ENCODE peak calls at places on chromosomes 6 and 20, in six cellular contexts. P is H1, J is GM12878, X is SK-N-SH, V is HepG2, Z is K562. R is an unnamed sample.

GRCh38 chr20:59221881-59222238 is 58.2 kb downstream of the ZNF831 start:
- DNase-seq in J (no peak), V (no peak), P (no peak), X (no peak), Z (no peak), R (no peak)

GRCh38 chr20:49877254-49877990 is 37.9 kb downstream of the SPATA2 start:
- DNase-seq in P (no peak), Z (no peak), V (no peak), X (no peak), J (no peak), R (no peak)

GRCh38 chr6:132520953-132521352 is 8.0 kb upstream of the STX7 start:
- DNase-seq in J (no peak), P (no peak), X (no peak), Z (no peak), V (no peak), R (no peak)

GRCh38 chr6:32427218-32427617 is 12.5 kb upstream of the HLA-DRA start:
- DNase-seq in J (no peak), X (no peak), P (no peak), V (peak; percentile 20), Z (no peak), R (no peak)

GRCh38 chr6:26594730-26595632 is 1.8 kb upstream of the ABT1 start:
- DNase-seq in J (no peak), Z (peak; percentile 59), X (peak; percentile 30), V (peak; percentile 58), P (peak; percentile 78), R (no peak)

GRCh38 chr6:136464874-136465273 is 85.3 kb downstream of the MAP7 start:
- DNase-seq in P (no peak), J (no peak), V (no peak), Z (no peak), X (no peak), R (no peak)

GRCh38 chr6:14294270-14294951 is 176.8 kb downstream of the CD83 start:
- DNase-seq in X (no peak), V (no peak), J (no peak), Z (no peak), P (no peak), R (no peak)

GRCh38 chr6:170178561-170179477 is 112.1 kb downstream of the DLL1 start:
- DNase-seq in V (no peak), P (no peak), X (peak; percentile 29), Z (no peak), J (no peak), R (no peak)

GRCh38 chr20:57090590-57091560 is 175.6 kb downstream of the BMP7 start:
- DNase-seq in Z (no peak), J (no peak), P (no peak), V (no peak), X (no peak), R (no peak)

GRCh38 chr6:142322504-142323198 is 20.8 kb downstream of the ADGRG6 start:
- DNase-seq in Z (no peak), V (no peak), P (no peak), J (no peak), X (no peak), R (no peak)

GRCh38 chr6:142325111-142325510 is 23.3 kb downstream of the ADGRG6 start:
- DNase-seq in J (no peak), P (no peak), X (no peak), Z (no peak), V (no peak), R (no peak)

GRCh38 chr6:142324111-142324510 is 22.3 kb downstream of the ADGRG6 start:
- DNase-seq in P (no peak), V (no peak), J (no peak), X (no peak), Z (no peak), R (no peak)

GRCh38 chr6:142322066-142322465 is 20.3 kb downstream of the ADGRG6 start:
- DNase-seq in V (no peak), Z (no peak), J (no peak), P (no peak), X (no peak), R (no peak)

DNA sequence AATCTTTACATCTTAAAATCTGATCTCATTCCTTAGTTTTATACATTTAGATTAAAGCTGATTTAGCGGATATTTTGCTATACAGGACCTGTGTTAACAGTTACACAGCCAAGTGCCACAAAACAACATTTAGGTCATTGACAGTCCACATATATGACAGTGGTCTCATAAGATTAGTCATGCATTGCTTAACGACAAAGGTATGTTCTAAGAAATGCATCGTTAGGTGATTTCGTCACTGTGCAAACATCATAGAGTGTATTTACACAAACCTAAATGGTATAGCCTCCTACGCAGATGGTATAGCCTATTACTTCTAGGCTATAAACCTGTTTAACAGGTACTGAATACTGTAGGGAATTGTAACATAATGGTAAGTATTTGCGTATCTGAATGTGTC is 21.6 kb downstream of the ADGRG6 start:
- DNase-seq in P (no peak), J (no peak), V (peak; percentile 96), Z (no peak), X (no peak), R (no peak)
- TF ChIP-seq GABPA in P (no peak), J (no peak), V (no peak), Z (no peak), X (no peak), R (no peak)

GRCh38 chr6:4610256-4610655 is 165.9 kb upstream of the CDYL start:
- DNase-seq in Z (no peak), X (no peak), V (no peak), P (no peak), J (no peak), R (no peak)
- TF ChIP-seq POLR2AphosphoS5 in Z (no peak), X (no peak), V (no peak), P (no peak), J (no peak), R (no peak)

GRCh38 chr6:168302534-168302933 is 17.0 kb downstream of the DACT2 start:
- DNase-seq in V (peak; percentile 71), X (no peak), Z (peak; percentile 24), P (no peak), J (no peak), R (no peak)
- TF ChIP-seq GABPA in V (no peak), X (no peak), Z (no peak), P (no peak), J (no peak), R (no peak)

GRCh38 chr6:144047688-144048087 is 39.6 kb upstream of the PLAGL1 start:
- DNase-seq in X (no peak), J (no peak), V (no peak), P (no peak), Z (no peak), R (no peak)

GRCh38 chr6:144053601-144054000 is 41.8 kb downstream of the SF3B5 start:
- DNase-seq in V (no peak), X (no peak), P (no peak), Z (no peak), J (no peak), R (no peak)

GRCh38 chr6:144055121-144055931 is 40.0 kb downstream of the SF3B5 start:
- DNase-seq in V (no peak), P (no peak), Z (no peak), J (no peak), X (no peak), R (no peak)

DNA sequence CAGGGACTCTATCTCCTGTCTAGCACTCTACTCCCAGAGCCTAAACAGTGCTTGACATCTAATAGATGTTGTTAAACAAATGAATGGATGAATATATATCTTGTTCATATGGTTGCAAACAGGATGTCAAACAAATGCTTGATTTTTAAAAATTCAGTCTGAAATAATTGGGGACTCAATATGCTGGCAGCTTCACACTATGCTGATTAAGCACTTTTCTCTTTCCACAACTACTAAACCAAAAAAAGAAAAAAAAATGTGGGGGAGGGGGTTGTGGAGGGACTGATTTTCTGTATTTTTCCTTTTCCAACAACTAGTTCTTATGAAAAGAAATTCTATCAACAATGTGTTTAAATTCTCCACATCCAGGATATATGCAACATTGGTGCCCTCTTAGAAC is 42.9 kb downstream of the SF3B5 start:
- DNase-seq in J (no peak), P (no peak), X (no peak), Z (no peak), V (no peak), R (no peak)
- TF ChIP-seq POLR2AphosphoS5 in J (no peak), P (no peak), X (no peak), Z (no peak), V (no peak), R (no peak)

GRCh38 chr20:39310363-39311037 is 348.4 kb downstream of the DHX35 start:
- DNase-seq in P (no peak), V (no peak), Z (no peak), J (no peak), X (no peak), R (no peak)
- TF ChIP-seq GABPA in P (no peak), V (no peak), Z (no peak), J (no peak), X (no peak), R (no peak)

R was measured in HL-60.